ENCODE peak calls at places on chromosome 19, in nine cellular contexts. One of them, this sample, is unnamed.

GRCh38 chr19:39362682-39363657 is 20.7 kb downstream of the SAMD4B start:
- DNase-seq in NCI-H1092: no peak
- DNase-seq in ovary: peak
- DNase-seq in activated CD4-positive, CD25-positive, alpha-beta regulatory T cell treated with anti-CD3 and anti-CD28 coated beads, Interleukin-2, amount 50 U/mL, for 16 hours: no peak
- DNase-seq in tibial artery: peak
- DNase-seq in GF-D8: no peak
- DNase-seq in stimulated activated CD8-positive, alpha-beta memory T cell treated with anti-CD3 and anti-CD28 coated beads, Interleukin-15, amount 100 ng/mL, for 1 hour: no peak
- DNase-seq in ACHN: peak
- DNase-seq in caudate nucleus: no peak
- DNase-seq in this sample: no peak

GRCh38 chr19:39402417-39403297 is 4.0 kb upstream of the ZFP36 start:
- DNase-seq in caudate nucleus: peak
- DNase-seq in stimulated activated CD8-positive, alpha-beta memory T cell treated with anti-CD3 and anti-CD28 coated beads, Interleukin-15, amount 100 ng/mL, for 1 hour: peak
- DNase-seq in GF-D8: peak
- DNase-seq in activated CD4-positive, CD25-positive, alpha-beta regulatory T cell treated with anti-CD3 and anti-CD28 coated beads, Interleukin-2, amount 50 U/mL, for 16 hours: peak
- DNase-seq in ACHN: peak
- DNase-seq in tibial artery: peak
- DNase-seq in ovary: peak
- DNase-seq in NCI-H1092: no peak
- DNase-seq in this sample: peak

GRCh38 chr19:44759083-44759804 is 10.7 kb downstream of the BCL3 start:
- DNase-seq in ACHN: no peak
- DNase-seq in ovary: no peak
- DNase-seq in GF-D8: no peak
- DNase-seq in tibial artery: no peak
- DNase-seq in activated CD4-positive, CD25-positive, alpha-beta regulatory T cell treated with anti-CD3 and anti-CD28 coated beads, Interleukin-2, amount 50 U/mL, for 16 hours: no peak
- DNase-seq in caudate nucleus: no peak
- DNase-seq in NCI-H1092: no peak
- DNase-seq in stimulated activated CD8-positive, alpha-beta memory T cell treated with anti-CD3 and anti-CD28 coated beads, Interleukin-15, amount 100 ng/mL, for 1 hour: no peak
- DNase-seq in this sample: no peak

GRCh38 chr19:55098716-55099556 is 18.5 kb downstream of the PPP1R12C start:
- DNase-seq in activated CD4-positive, CD25-positive, alpha-beta regulatory T cell treated with anti-CD3 and anti-CD28 coated beads, Interleukin-2, amount 50 U/mL, for 16 hours: no peak
- DNase-seq in ovary: no peak
- DNase-seq in ACHN: no peak
- DNase-seq in NCI-H1092: no peak
- DNase-seq in stimulated activated CD8-positive, alpha-beta memory T cell treated with anti-CD3 and anti-CD28 coated beads, Interleukin-15, amount 100 ng/mL, for 1 hour: no peak
- DNase-seq in GF-D8: no peak
- DNase-seq in caudate nucleus: no peak
- DNase-seq in tibial artery: no peak
- DNase-seq in this sample: no peak

GRCh38 chr19:28468701-28469459 is 744.1 kb downstream of the UQCRFS1 start:
- DNase-seq in caudate nucleus: no peak
- DNase-seq in GF-D8: peak
- DNase-seq in activated CD4-positive, CD25-positive, alpha-beta regulatory T cell treated with anti-CD3 and anti-CD28 coated beads, Interleukin-2, amount 50 U/mL, for 16 hours: no peak
- DNase-seq in stimulated activated CD8-positive, alpha-beta memory T cell treated with anti-CD3 and anti-CD28 coated beads, Interleukin-15, amount 100 ng/mL, for 1 hour: no peak
- DNase-seq in NCI-H1092: peak
- DNase-seq in tibial artery: no peak
- DNase-seq in ovary: no peak
- DNase-seq in ACHN: peak
- DNase-seq in this sample: no peak

GRCh38 chr19:39247701-39248664 is 673 bp downstream of the IFNL4 start:
- DNase-seq in ACHN: no peak
- DNase-seq in caudate nucleus: no peak
- DNase-seq in ovary: no peak
- DNase-seq in NCI-H1092: no peak
- DNase-seq in tibial artery: no peak
- DNase-seq in GF-D8: no peak
- DNase-seq in stimulated activated CD8-positive, alpha-beta memory T cell treated with anti-CD3 and anti-CD28 coated beads, Interleukin-15, amount 100 ng/mL, for 1 hour: no peak
- DNase-seq in activated CD4-positive, CD25-positive, alpha-beta regulatory T cell treated with anti-CD3 and anti-CD28 coated beads, Interleukin-2, amount 50 U/mL, for 16 hours: no peak
- DNase-seq in this sample: no peak

GRCh38 chr19:4803736-4804695 is 12.5 kb downstream of the FEM1A start:
- DNase-seq in ovary: peak
- DNase-seq in NCI-H1092: peak
- DNase-seq in activated CD4-positive, CD25-positive, alpha-beta regulatory T cell treated with anti-CD3 and anti-CD28 coated beads, Interleukin-2, amount 50 U/mL, for 16 hours: peak
- DNase-seq in stimulated activated CD8-positive, alpha-beta memory T cell treated with anti-CD3 and anti-CD28 coated beads, Interleukin-15, amount 100 ng/mL, for 1 hour: peak
- DNase-seq in ACHN: peak
- DNase-seq in tibial artery: no peak
- DNase-seq in GF-D8: no peak
- DNase-seq in caudate nucleus: no peak
- DNase-seq in this sample: no peak

GRCh38 chr19:5354403-5354802 is 13.8 kb upstream of the PTPRS start:
- DNase-seq in ACHN: peak
- DNase-seq in caudate nucleus: no peak
- DNase-seq in GF-D8: no peak
- DNase-seq in activated CD4-positive, CD25-positive, alpha-beta regulatory T cell treated with anti-CD3 and anti-CD28 coated beads, Interleukin-2, amount 50 U/mL, for 16 hours: no peak
- DNase-seq in tibial artery: no peak
- DNase-seq in stimulated activated CD8-positive, alpha-beta memory T cell treated with anti-CD3 and anti-CD28 coated beads, Interleukin-15, amount 100 ng/mL, for 1 hour: no peak
- DNase-seq in ovary: no peak
- DNase-seq in NCI-H1092: no peak
- DNase-seq in this sample: no peak

GRCh38 chr19:31127132-31127967 is 221.9 kb downstream of the TSHZ3 start:
- DNase-seq in ovary: peak
- DNase-seq in caudate nucleus: no peak
- DNase-seq in stimulated activated CD8-positive, alpha-beta memory T cell treated with anti-CD3 and anti-CD28 coated beads, Interleukin-15, amount 100 ng/mL, for 1 hour: no peak
- DNase-seq in ACHN: peak
- DNase-seq in GF-D8: no peak
- DNase-seq in tibial artery: no peak
- DNase-seq in activated CD4-positive, CD25-positive, alpha-beta regulatory T cell treated with anti-CD3 and anti-CD28 coated beads, Interleukin-2, amount 50 U/mL, for 16 hours: no peak
- DNase-seq in NCI-H1092: no peak
- DNase-seq in this sample: no peak

GRCh38 chr19:40549007-40549708 is 27.5 kb upstream of the SHKBP1 start:
- DNase-seq in stimulated activated CD8-positive, alpha-beta memory T cell treated with anti-CD3 and anti-CD28 coated beads, Interleukin-15, amount 100 ng/mL, for 1 hour: peak
- DNase-seq in ACHN: peak
- DNase-seq in tibial artery: no peak
- DNase-seq in GF-D8: no peak
- DNase-seq in NCI-H1092: peak
- DNase-seq in caudate nucleus: no peak
- DNase-seq in ovary: no peak
- DNase-seq in activated CD4-positive, CD25-positive, alpha-beta regulatory T cell treated with anti-CD3 and anti-CD28 coated beads, Interleukin-2, amount 50 U/mL, for 16 hours: peak
- DNase-seq in this sample: no peak

GRCh38 chr19:18651738-18652137 is 14.9 kb downstream of the KLHL26 start:
- DNase-seq in stimulated activated CD8-positive, alpha-beta memory T cell treated with anti-CD3 and anti-CD28 coated beads, Interleukin-15, amount 100 ng/mL, for 1 hour: no peak
- DNase-seq in activated CD4-positive, CD25-positive, alpha-beta regulatory T cell treated with anti-CD3 and anti-CD28 coated beads, Interleukin-2, amount 50 U/mL, for 16 hours: no peak
- DNase-seq in ovary: no peak
- DNase-seq in ACHN: no peak
- DNase-seq in GF-D8: no peak
- DNase-seq in NCI-H1092: no peak
- DNase-seq in caudate nucleus: no peak
- DNase-seq in tibial artery: no peak
- DNase-seq in this sample: no peak

GRCh38 chr19:5445667-5446066 is 9.6 kb upstream of the ZNRF4 start:
- DNase-seq in ACHN: no peak
- DNase-seq in activated CD4-positive, CD25-positive, alpha-beta regulatory T cell treated with anti-CD3 and anti-CD28 coated beads, Interleukin-2, amount 50 U/mL, for 16 hours: no peak
- DNase-seq in caudate nucleus: no peak
- DNase-seq in NCI-H1092: no peak
- DNase-seq in GF-D8: no peak
- DNase-seq in tibial artery: no peak
- DNase-seq in stimulated activated CD8-positive, alpha-beta memory T cell treated with anti-CD3 and anti-CD28 coated beads, Interleukin-15, amount 100 ng/mL, for 1 hour: no peak
- DNase-seq in ovary: no peak
- DNase-seq in this sample: no peak

GRCh38 chr19:40750285-40751064 is at the start of gene ACTMAP:
- DNase-seq in stimulated activated CD8-positive, alpha-beta memory T cell treated with anti-CD3 and anti-CD28 coated beads, Interleukin-15, amount 100 ng/mL, for 1 hour: peak
- DNase-seq in activated CD4-positive, CD25-positive, alpha-beta regulatory T cell treated with anti-CD3 and anti-CD28 coated beads, Interleukin-2, amount 50 U/mL, for 16 hours: peak
- DNase-seq in ovary: peak
- DNase-seq in NCI-H1092: peak
- DNase-seq in ACHN: peak
- DNase-seq in GF-D8: peak
- DNase-seq in caudate nucleus: peak
- DNase-seq in tibial artery: peak
- DNase-seq in this sample: peak

GRCh38 chr19:7562646-7563393 is 27.3 kb downstream of the PNPLA6 start:
- DNase-seq in caudate nucleus: no peak
- DNase-seq in NCI-H1092: no peak
- DNase-seq in ACHN: no peak
- DNase-seq in activated CD4-positive, CD25-positive, alpha-beta regulatory T cell treated with anti-CD3 and anti-CD28 coated beads, Interleukin-2, amount 50 U/mL, for 16 hours: no peak
- DNase-seq in tibial artery: no peak
- DNase-seq in stimulated activated CD8-positive, alpha-beta memory T cell treated with anti-CD3 and anti-CD28 coated beads, Interleukin-15, amount 100 ng/mL, for 1 hour: no peak
- DNase-seq in GF-D8: no peak
- DNase-seq in ovary: no peak
- DNase-seq in this sample: no peak

GRCh38 chr19:46860846-46861690 is at the start of gene ARHGAP35:
- DNase-seq in ovary: no peak
- DNase-seq in NCI-H1092: no peak
- DNase-seq in caudate nucleus: no peak
- DNase-seq in ACHN: peak
- DNase-seq in tibial artery: peak
- DNase-seq in activated CD4-positive, CD25-positive, alpha-beta regulatory T cell treated with anti-CD3 and anti-CD28 coated beads, Interleukin-2, amount 50 U/mL, for 16 hours: no peak
- DNase-seq in GF-D8: no peak
- DNase-seq in stimulated activated CD8-positive, alpha-beta memory T cell treated with anti-CD3 and anti-CD28 coated beads, Interleukin-15, amount 100 ng/mL, for 1 hour: peak
- DNase-seq in this sample: no peak

GRCh38 chr19:49272204-49272603 is 52.8 kb downstream of the SLC6A16 start:
- DNase-seq in caudate nucleus: no peak
- DNase-seq in ACHN: no peak
- DNase-seq in GF-D8: no peak
- DNase-seq in activated CD4-positive, CD25-positive, alpha-beta regulatory T cell treated with anti-CD3 and anti-CD28 coated beads, Interleukin-2, amount 50 U/mL, for 16 hours: no peak
- DNase-seq in NCI-H1092: no peak
- DNase-seq in stimulated activated CD8-positive, alpha-beta memory T cell treated with anti-CD3 and anti-CD28 coated beads, Interleukin-15, amount 100 ng/mL, for 1 hour: no peak
- DNase-seq in ovary: no peak
- DNase-seq in tibial artery: no peak
- DNase-seq in this sample: no peak

GRCh38 chr19:34502582-34503545 is 21.3 kb downstream of the WTIP start:
- DNase-seq in tibial artery: peak
- DNase-seq in NCI-H1092: no peak
- DNase-seq in ovary: no peak
- DNase-seq in activated CD4-positive, CD25-positive, alpha-beta regulatory T cell treated with anti-CD3 and anti-CD28 coated beads, Interleukin-2, amount 50 U/mL, for 16 hours: no peak
- DNase-seq in stimulated activated CD8-positive, alpha-beta memory T cell treated with anti-CD3 and anti-CD28 coated beads, Interleukin-15, amount 100 ng/mL, for 1 hour: no peak
- DNase-seq in caudate nucleus: no peak
- DNase-seq in ACHN: no peak
- DNase-seq in GF-D8: no peak
- DNase-seq in this sample: no peak

GRCh38 chr19:18065173-18065495 is 21.6 kb downstream of the IL12RB1 start:
- DNase-seq in GF-D8: no peak
- DNase-seq in stimulated activated CD8-positive, alpha-beta memory T cell treated with anti-CD3 and anti-CD28 coated beads, Interleukin-15, amount 100 ng/mL, for 1 hour: no peak
- DNase-seq in ovary: no peak
- DNase-seq in activated CD4-positive, CD25-positive, alpha-beta regulatory T cell treated with anti-CD3 and anti-CD28 coated beads, Interleukin-2, amount 50 U/mL, for 16 hours: no peak
- DNase-seq in NCI-H1092: no peak
- DNase-seq in tibial artery: no peak
- DNase-seq in ACHN: no peak
- DNase-seq in caudate nucleus: no peak
- DNase-seq in this sample: no peak

This sample was measured in substantia nigra.